ENCODE peak calls at places on chromosomes 7 and 10, in six cellular contexts. Q is CD4-positive, alpha-beta memory T cell; N is skeletal muscle cell; U is H7; J is breast epithelium; X is CD8-positive, alpha-beta memory T cell. W is an unnamed sample.
A peak's percentile ranks its signal among the peaks of the same experiment; 100 is the strongest.

GRCh38 chr10:76881477-76882220 is 756.0 kb downstream of the KCNMA1 start:
- DNase-seq in X (no peak), Q (no peak), U (no peak), J (no peak), N (peak; percentile 21), W (no peak)

GRCh38 chr7:30702200-30702599 is 19.9 kb upstream of the CRHR2 start:
- DNase-seq in X (peak; percentile 24), J (no peak), Q (peak; percentile 44), N (no peak), U (peak; percentile 41), W (no peak)

GRCh38 chr7:26278769-26279168 is 12.9 kb upstream of the SNX10 start:
- DNase-seq in U (no peak), Q (peak; percentile 14), J (no peak), X (peak; percentile 26), N (no peak), W (no peak)

GRCh38 chr10:93074137-93074596 is 474 bp downstream of the CYP26A1 start:
- DNase-seq in N (no peak), J (no peak), X (no peak), U (peak; percentile 84), Q (no peak), W (no peak)

GRCh38 chr7:19116121-19117080 is 1.0 kb downstream of the TWIST1 start:
- DNase-seq in Q (no peak), U (peak; percentile 78), X (no peak), N (no peak), J (no peak), W (no peak)

GRCh38 chr10:124000792-124001201 is 92.6 kb downstream of the CHST15 start:
- DNase-seq in U (peak; percentile 26), N (no peak), J (no peak), Q (no peak), X (no peak), W (no peak)

GRCh38 chr7:129465080-129465479 is 30.8 kb downstream of the STRIP2 start:
- DNase-seq in X (no peak), Q (no peak), J (no peak), U (no peak), N (no peak), W (no peak)

GRCh38 chr10:98423691-98424120 is 8.7 kb upstream of the PYROXD2 start:
- DNase-seq in N (no peak), X (no peak), J (no peak), Q (no peak), U (peak; percentile 90), W (no peak)

GRCh38 chr7:151566897-151567320 is 47.2 kb upstream of the RHEB start:
- DNase-seq in U (peak; percentile 66), N (no peak), J (no peak), Q (no peak), X (no peak), W (no peak)

GRCh38 chr10:72034040-72034499 is 54.3 kb downstream of the SPOCK2 start:
- DNase-seq in J (no peak), X (no peak), N (no peak), Q (no peak), U (no peak), W (no peak)

GRCh38 chr10:130575756-130576285 is 439.6 kb downstream of the GLRX3 start:
- DNase-seq in Q (no peak), J (no peak), X (no peak), U (no peak), N (no peak), W (no peak)

GRCh38 chr7:22663721-22664120 is 63.3 kb upstream of the IL6 start:
- DNase-seq in N (no peak), X (no peak), U (no peak), J (no peak), Q (no peak), W (no peak)

GRCh38 chr10:113347508-113347907 is 205.3 kb upstream of the HABP2 start:
- DNase-seq in U (no peak), Q (no peak), X (no peak), J (no peak), N (no peak), W (no peak)

GRCh38 chr7:1940402-1940786 is 270.3 kb downstream of the ELFN1 start:
- DNase-seq in J (no peak), Q (peak; percentile 95), U (no peak), N (no peak), X (peak; percentile 96), W (peak; percentile 55)

GRCh38 chr7:134788191-134788590 is 8.8 kb downstream of the CALD1 start:
- DNase-seq in X (no peak), Q (no peak), U (no peak), N (no peak), J (no peak), W (no peak)

GRCh38 chr10:1631282-1631681 is 106.0 kb downstream of the ADARB2 start:
- DNase-seq in X (peak; percentile 6), Q (peak; percentile 6), U (no peak), N (no peak), J (no peak), W (no peak)

GRCh38 chr10:116163308-116163707 is 109.7 kb downstream of the GFRA1 start:
- DNase-seq in J (no peak), Q (no peak), U (no peak), N (no peak), X (no peak), W (no peak)

GRCh38 chr7:55476852-55477780 is 95.2 kb downstream of the VOPP1 start:
- DNase-seq in U (no peak), Q (no peak), J (no peak), X (no peak), N (no peak), W (no peak)

GRCh38 chr10:23065549-23065948 is 29.8 kb upstream of the MSRB2 start:
- DNase-seq in X (no peak), N (peak; percentile 28), J (peak; percentile 72), U (no peak), Q (no peak), W (no peak)

GRCh38 chr7:113188396-113188795 is 70.0 kb upstream of the SMIM30 start:
- DNase-seq in J (no peak), N (no peak), X (no peak), Q (no peak), U (peak; percentile 1), W (no peak)

GRCh38 chr10:132832186-132832983 is 46.4 kb upstream of the NKX6-2 start:
- DNase-seq in N (no peak), X (no peak), U (peak; percentile 27), J (peak; percentile 37), Q (no peak), W (no peak)

GRCh38 chr10:63515002-63515763 is 6.0 kb upstream of the REEP3 start:
- DNase-seq in X (no peak), Q (peak; percentile 18), U (peak; percentile 67), N (no peak), J (no peak), W (no peak)

GRCh38 chr7:50467817-50468610 is 17.9 kb upstream of the FIGNL1 start:
- DNase-seq in Q (peak; percentile 74), N (peak; percentile 17), U (peak; percentile 92), J (peak; percentile 83), X (peak; percentile 65), W (no peak)

GRCh38 chr7:37832194-37832593 is 16.2 kb upstream of the NME8 start:
- DNase-seq in Q (no peak), N (no peak), J (no peak), U (no peak), X (no peak), W (no peak)

GRCh38 chr7:115227473-115228235 is 305.8 kb downstream of the MDFIC start:
- DNase-seq in U (no peak), Q (no peak), X (no peak), J (no peak), N (no peak), W (no peak)

GRCh38 chr10:74199315-74199714 is 48.3 kb downstream of the ADK start:
- DNase-seq in J (no peak), Q (no peak), X (no peak), U (no peak), N (no peak), W (no peak)

GRCh38 chr10:26624017-26624416 is 73.5 kb upstream of the PDSS1 start:
- DNase-seq in J (no peak), N (no peak), X (no peak), Q (no peak), U (no peak), W (no peak)

GRCh38 chr10:26621889-26622681 is 75.4 kb upstream of the PDSS1 start:
- DNase-seq in X (no peak), Q (no peak), N (no peak), J (no peak), U (peak; percentile 80), W (no peak)

GRCh38 chr10:26626066-26626465 is 71.4 kb upstream of the PDSS1 start:
- DNase-seq in X (no peak), Q (no peak), U (no peak), N (no peak), J (no peak), W (no peak)

GRCh38 chr10:26621243-26621888 is 76.1 kb upstream of the PDSS1 start:
- DNase-seq in Q (no peak), U (no peak), N (no peak), X (no peak), J (no peak), W (no peak)

DNA sequence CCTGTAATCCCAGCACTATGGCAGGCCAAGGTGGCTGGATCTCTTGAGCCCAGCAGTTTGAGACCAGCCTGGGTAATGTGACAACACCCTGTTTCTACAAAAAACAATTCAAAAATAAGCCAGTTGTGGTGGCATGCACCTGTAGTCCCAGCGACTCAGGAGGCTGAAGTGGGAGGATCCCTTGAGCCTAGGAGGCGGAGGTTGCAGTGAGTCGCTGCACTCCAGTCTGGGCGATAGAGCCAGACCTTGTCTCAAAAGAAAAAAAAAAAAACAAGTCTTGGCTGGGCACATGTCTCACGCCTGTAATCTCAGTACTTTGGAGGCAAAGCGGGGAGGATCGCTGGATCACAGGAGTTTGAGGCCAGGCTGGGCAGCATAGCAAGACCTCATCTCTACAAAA is 74.6 kb upstream of the PDSS1 start:
- DNase-seq in X (no peak), J (no peak), U (no peak), N (no peak), Q (no peak), W (no peak)
- H3K4me3 ChIP-seq in X (peak overlapping the region; percentile 38), J (no peak overlapping the region), U (no peak overlapping the region), N (no peak overlapping the region), Q (no peak overlapping the region), W (no peak overlapping the region)

GRCh38 chr10:69807696-69808095 is 6.0 kb downstream of the COL13A1 start:
- DNase-seq in J (no peak), U (peak; percentile 49), N (no peak), X (no peak), Q (no peak), W (no peak)
- H3K4me3 ChIP-seq in J (no peak overlapping the region), U (no peak overlapping the region), N (no peak overlapping the region), X (no peak overlapping the region), Q (no peak overlapping the region), W (no peak overlapping the region)

DNA sequence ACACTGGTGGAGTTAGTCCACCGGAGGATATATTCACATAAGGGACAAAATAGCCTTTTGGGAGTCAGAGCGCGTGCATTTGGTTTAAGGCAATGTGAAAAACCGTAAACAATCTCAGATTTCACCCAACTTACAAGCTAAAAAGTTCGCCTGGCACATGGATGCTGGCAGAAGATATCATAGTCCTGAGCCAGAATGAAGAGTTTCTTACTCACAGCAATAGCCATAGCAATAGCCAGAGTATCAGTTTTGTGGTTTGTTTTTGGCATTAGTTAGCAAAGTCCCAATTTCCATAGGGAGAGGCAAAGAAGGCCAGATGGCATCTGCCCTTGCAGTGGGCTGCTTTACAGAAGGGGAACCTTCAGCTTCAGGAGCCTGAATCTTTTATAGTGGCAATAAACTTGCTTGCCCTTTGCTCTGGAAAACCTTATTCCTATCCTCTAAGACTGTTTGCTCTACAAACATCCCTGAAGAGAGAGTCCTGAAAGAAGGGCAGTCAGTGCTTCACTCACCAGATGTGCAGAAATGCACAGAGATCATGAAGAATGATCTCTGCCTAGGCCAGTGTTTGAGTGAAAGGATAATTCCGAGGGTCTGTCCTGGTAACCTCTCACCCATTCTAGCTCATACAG is 28.7 kb upstream of the RSBN1L start:
- DNase-seq in J (no peak), Q (no peak), N (no peak), X (no peak), U (no peak), W (no peak)
- H3K4me3 ChIP-seq in J (no peak overlapping the region), Q (no peak overlapping the region), N (no peak overlapping the region), X (no peak overlapping the region), U (no peak overlapping the region), W (no peak overlapping the region)

GRCh38 chr7:102982235-102982634 is 69.4 kb downstream of the LRRC17 start:
- DNase-seq in X (no peak), U (no peak), N (no peak), J (no peak), Q (no peak), W (no peak)
- H3K4me3 ChIP-seq in X (no peak overlapping the region), U (no peak overlapping the region), N (no peak overlapping the region), J (no peak overlapping the region), Q (no peak overlapping the region), W (no peak overlapping the region)

W was measured in GM12864.